ENCODE peak calls at places on chromosomes 3 and 15, in ten cellular contexts. One of them, this sample, is unnamed. For H3K27me3, the result is how much of the 10 kb centered on the place peaks cover.

GRCh38 chr15:59516655-59517461 is 78.9 kb downstream of the FAM81A start:
- DNase-seq in prostate gland: no peak
- DNase-seq in left ventricle myocardium inferior: no peak
- DNase-seq in ascending aorta: no peak
- DNase-seq in body of pancreas: no peak
- DNase-seq in ovary: no peak
- DNase-seq in CD8-positive, alpha-beta T cell: no peak
- DNase-seq in fibroblast of lung: no peak
- DNase-seq in Panc1: no peak
- DNase-seq in lower lobe of right lung: no peak
- DNase-seq in this sample: no peak

GRCh38 chr3:43870110-43870509 is 179.4 kb downstream of the ABHD5 start:
- DNase-seq in lower lobe of right lung: no peak
- DNase-seq in prostate gland: peak
- DNase-seq in fibroblast of lung: peak
- DNase-seq in body of pancreas: peak
- DNase-seq in ascending aorta: no peak
- DNase-seq in left ventricle myocardium inferior: no peak
- DNase-seq in CD8-positive, alpha-beta T cell: no peak
- DNase-seq in ovary: no peak
- DNase-seq in Panc1: no peak
- DNase-seq in this sample: peak

GRCh38 chr3:186496635-186497034 is 47.5 kb downstream of the CRYGS start:
- DNase-seq in prostate gland: no peak
- DNase-seq in left ventricle myocardium inferior: no peak
- DNase-seq in body of pancreas: no peak
- DNase-seq in Panc1: no peak
- DNase-seq in ascending aorta: no peak
- DNase-seq in fibroblast of lung: no peak
- DNase-seq in CD8-positive, alpha-beta T cell: no peak
- DNase-seq in ovary: no peak
- DNase-seq in lower lobe of right lung: no peak
- DNase-seq in this sample: no peak

GRCh38 chr3:194013928-194014327 is 122.0 kb upstream of the HES1 start:
- DNase-seq in prostate gland: no peak
- DNase-seq in left ventricle myocardium inferior: no peak
- DNase-seq in Panc1: no peak
- DNase-seq in lower lobe of right lung: no peak
- DNase-seq in ovary: no peak
- DNase-seq in body of pancreas: no peak
- DNase-seq in ascending aorta: no peak
- DNase-seq in fibroblast of lung: no peak
- DNase-seq in CD8-positive, alpha-beta T cell: no peak
- DNase-seq in this sample: no peak

GRCh38 chr3:180808823-180809575 is 103.5 kb upstream of the FXR1 start:
- DNase-seq in CD8-positive, alpha-beta T cell: no peak
- DNase-seq in ovary: no peak
- DNase-seq in lower lobe of right lung: no peak
- DNase-seq in fibroblast of lung: no peak
- DNase-seq in body of pancreas: no peak
- DNase-seq in Panc1: no peak
- DNase-seq in ascending aorta: no peak
- DNase-seq in left ventricle myocardium inferior: no peak
- DNase-seq in prostate gland: no peak
- DNase-seq in this sample: no peak

GRCh38 chr3:1843111-1843510 is 255.6 kb upstream of the CNTN4 start:
- DNase-seq in ascending aorta: no peak
- DNase-seq in body of pancreas: no peak
- DNase-seq in CD8-positive, alpha-beta T cell: no peak
- DNase-seq in prostate gland: no peak
- DNase-seq in fibroblast of lung: no peak
- DNase-seq in lower lobe of right lung: no peak
- DNase-seq in Panc1: no peak
- DNase-seq in left ventricle myocardium inferior: no peak
- DNase-seq in ovary: no peak
- DNase-seq in this sample: no peak

GRCh38 chr3:78143000-78143399 is 1103.1 kb downstream of the ROBO2 start:
- DNase-seq in ascending aorta: no peak
- DNase-seq in left ventricle myocardium inferior: no peak
- DNase-seq in body of pancreas: no peak
- DNase-seq in Panc1: no peak
- DNase-seq in ovary: no peak
- DNase-seq in prostate gland: no peak
- DNase-seq in CD8-positive, alpha-beta T cell: no peak
- DNase-seq in fibroblast of lung: no peak
- DNase-seq in lower lobe of right lung: no peak
- DNase-seq in this sample: no peak

GRCh38 chr3:141395005-141395589 is 26.8 kb downstream of the ZBTB38 start:
- DNase-seq in fibroblast of lung: no peak
- DNase-seq in prostate gland: no peak
- DNase-seq in body of pancreas: no peak
- DNase-seq in left ventricle myocardium inferior: no peak
- DNase-seq in lower lobe of right lung: no peak
- DNase-seq in Panc1: no peak
- DNase-seq in ascending aorta: no peak
- DNase-seq in ovary: no peak
- DNase-seq in CD8-positive, alpha-beta T cell: no peak
- DNase-seq in this sample: no peak

GRCh38 chr15:67914537-67915373 is 74.9 kb upstream of the RNU6-1 start:
- DNase-seq in left ventricle myocardium inferior: peak
- DNase-seq in fibroblast of lung: peak
- DNase-seq in body of pancreas: peak
- DNase-seq in ascending aorta: peak
- DNase-seq in lower lobe of right lung: peak
- DNase-seq in Panc1: peak
- DNase-seq in CD8-positive, alpha-beta T cell: no peak
- DNase-seq in prostate gland: peak
- DNase-seq in ovary: peak
- DNase-seq in this sample: no peak

GRCh38 chr3:112115161-112115739 is 17.8 kb downstream of the GCSAM start:
- DNase-seq in ascending aorta: no peak
- DNase-seq in fibroblast of lung: no peak
- DNase-seq in lower lobe of right lung: no peak
- DNase-seq in body of pancreas: no peak
- DNase-seq in ovary: no peak
- DNase-seq in prostate gland: no peak
- DNase-seq in left ventricle myocardium inferior: no peak
- DNase-seq in Panc1: no peak
- DNase-seq in CD8-positive, alpha-beta T cell: no peak
- DNase-seq in this sample: no peak

GRCh38 chr3:13017361-13018038 is 55.7 kb downstream of the IQSEC1 start:
- DNase-seq in ovary: no peak
- DNase-seq in CD8-positive, alpha-beta T cell: no peak
- DNase-seq in body of pancreas: no peak
- DNase-seq in fibroblast of lung: no peak
- DNase-seq in lower lobe of right lung: peak
- DNase-seq in ascending aorta: no peak
- DNase-seq in left ventricle myocardium inferior: no peak
- DNase-seq in Panc1: no peak
- DNase-seq in prostate gland: no peak
- DNase-seq in this sample: peak
- H3K4me3 ChIP-seq in ovary: no peak
- H3K4me3 ChIP-seq in CD8-positive, alpha-beta T cell: no peak
- H3K4me3 ChIP-seq in body of pancreas: no peak
- H3K4me3 ChIP-seq in fibroblast of lung: no peak
- H3K4me3 ChIP-seq in lower lobe of right lung: no peak
- H3K4me3 ChIP-seq in ascending aorta: no peak
- H3K4me3 ChIP-seq in left ventricle myocardium inferior: no peak
- H3K4me3 ChIP-seq in Panc1: no peak
- H3K4me3 ChIP-seq in prostate gland: no peak
- H3K4me3 ChIP-seq in this sample: peak

DNA sequence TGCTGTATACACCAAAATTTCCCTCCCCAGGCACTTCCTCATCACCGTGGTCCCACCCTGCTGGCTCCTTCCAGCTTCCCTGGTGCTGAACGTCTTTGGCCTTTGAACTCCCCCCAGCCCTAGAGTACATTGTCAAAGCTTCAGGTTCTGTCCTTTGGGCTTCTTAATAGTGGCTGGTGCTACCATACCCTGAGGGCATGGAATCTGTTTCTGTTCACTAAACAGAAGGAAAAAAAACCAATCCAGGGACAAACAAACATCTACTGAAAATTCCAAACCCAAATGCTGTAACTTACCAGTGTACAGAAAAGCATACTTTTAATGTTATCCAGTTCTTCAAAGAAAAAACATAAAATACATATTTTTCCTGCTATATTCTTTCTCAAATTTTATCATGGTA is 148.7 kb downstream of the MYLK start:
- DNase-seq in Panc1: no peak
- DNase-seq in left ventricle myocardium inferior: no peak
- DNase-seq in body of pancreas: no peak
- DNase-seq in ascending aorta: no peak
- DNase-seq in fibroblast of lung: no peak
- DNase-seq in lower lobe of right lung: no peak
- DNase-seq in prostate gland: no peak
- DNase-seq in CD8-positive, alpha-beta T cell: no peak
- DNase-seq in ovary: no peak
- DNase-seq in this sample: no peak
- H3K27me3 ChIP-seq in Panc1: under half
- H3K27me3 ChIP-seq in left ventricle myocardium inferior: under half
- H3K27me3 ChIP-seq in body of pancreas: under half
- H3K27me3 ChIP-seq in ascending aorta: under half
- H3K27me3 ChIP-seq in fibroblast of lung: under half
- H3K27me3 ChIP-seq in lower lobe of right lung: under half
- H3K27me3 ChIP-seq in prostate gland: under half
- H3K27me3 ChIP-seq in CD8-positive, alpha-beta T cell: under half
- H3K27me3 ChIP-seq in ovary: under half
- H3K27me3 ChIP-seq in this sample: under half

GRCh38 chr3:128285042-128285924 is 132.0 kb downstream of the EEFSEC start:
- DNase-seq in ascending aorta: no peak
- DNase-seq in lower lobe of right lung: no peak
- DNase-seq in ovary: no peak
- DNase-seq in CD8-positive, alpha-beta T cell: no peak
- DNase-seq in fibroblast of lung: no peak
- DNase-seq in Panc1: no peak
- DNase-seq in prostate gland: no peak
- DNase-seq in left ventricle myocardium inferior: no peak
- DNase-seq in body of pancreas: no peak
- DNase-seq in this sample: peak

GRCh38 chr3:128280466-128281455 is 127.5 kb downstream of the EEFSEC start:
- DNase-seq in ovary: no peak
- DNase-seq in fibroblast of lung: no peak
- DNase-seq in CD8-positive, alpha-beta T cell: no peak
- DNase-seq in prostate gland: no peak
- DNase-seq in body of pancreas: no peak
- DNase-seq in left ventricle myocardium inferior: no peak
- DNase-seq in Panc1: no peak
- DNase-seq in lower lobe of right lung: no peak
- DNase-seq in ascending aorta: no peak
- DNase-seq in this sample: peak

GRCh38 chr3:128281461-128282367 is 128.4 kb downstream of the EEFSEC start:
- DNase-seq in ascending aorta: no peak
- DNase-seq in fibroblast of lung: no peak
- DNase-seq in Panc1: no peak
- DNase-seq in ovary: no peak
- DNase-seq in body of pancreas: no peak
- DNase-seq in prostate gland: no peak
- DNase-seq in lower lobe of right lung: no peak
- DNase-seq in left ventricle myocardium inferior: no peak
- DNase-seq in CD8-positive, alpha-beta T cell: no peak
- DNase-seq in this sample: peak

GRCh38 chr3:128283429-128283828 is 130.1 kb downstream of the EEFSEC start:
- DNase-seq in body of pancreas: no peak
- DNase-seq in lower lobe of right lung: no peak
- DNase-seq in ascending aorta: no peak
- DNase-seq in prostate gland: no peak
- DNase-seq in fibroblast of lung: no peak
- DNase-seq in CD8-positive, alpha-beta T cell: no peak
- DNase-seq in left ventricle myocardium inferior: no peak
- DNase-seq in ovary: no peak
- DNase-seq in Panc1: no peak
- DNase-seq in this sample: no peak

GRCh38 chr3:128282392-128283196 is 129.3 kb downstream of the EEFSEC start:
- DNase-seq in body of pancreas: peak
- DNase-seq in left ventricle myocardium inferior: peak
- DNase-seq in ovary: peak
- DNase-seq in ascending aorta: no peak
- DNase-seq in lower lobe of right lung: no peak
- DNase-seq in Panc1: no peak
- DNase-seq in prostate gland: peak
- DNase-seq in CD8-positive, alpha-beta T cell: no peak
- DNase-seq in fibroblast of lung: peak
- DNase-seq in this sample: peak
- H3K4me3 ChIP-seq in body of pancreas: no peak
- H3K4me3 ChIP-seq in left ventricle myocardium inferior: no peak
- H3K4me3 ChIP-seq in ovary: no peak
- H3K4me3 ChIP-seq in ascending aorta: no peak
- H3K4me3 ChIP-seq in lower lobe of right lung: no peak
- H3K4me3 ChIP-seq in Panc1: no peak
- H3K4me3 ChIP-seq in prostate gland: no peak
- H3K4me3 ChIP-seq in CD8-positive, alpha-beta T cell: no peak
- H3K4me3 ChIP-seq in fibroblast of lung: no peak
- H3K4me3 ChIP-seq in this sample: no peak

GRCh38 chr15:45376967-45377629 is 1.2 kb downstream of the GATM start:
- DNase-seq in Panc1: no peak
- DNase-seq in body of pancreas: no peak
- DNase-seq in ascending aorta: no peak
- DNase-seq in ovary: no peak
- DNase-seq in prostate gland: no peak
- DNase-seq in left ventricle myocardium inferior: no peak
- DNase-seq in lower lobe of right lung: no peak
- DNase-seq in fibroblast of lung: no peak
- DNase-seq in CD8-positive, alpha-beta T cell: no peak
- DNase-seq in this sample: no peak
- H3K27me3 ChIP-seq in Panc1: under half
- H3K27me3 ChIP-seq in body of pancreas: under half
- H3K27me3 ChIP-seq in ascending aorta: under half
- H3K27me3 ChIP-seq in ovary: under half
- H3K27me3 ChIP-seq in prostate gland: under half
- H3K27me3 ChIP-seq in left ventricle myocardium inferior: under half
- H3K27me3 ChIP-seq in lower lobe of right lung: under half
- H3K27me3 ChIP-seq in fibroblast of lung: under half
- H3K27me3 ChIP-seq in CD8-positive, alpha-beta T cell: under half
- H3K27me3 ChIP-seq in this sample: half or more

GRCh38 chr3:185267193-185267592 is 13.3 kb upstream of the EHHADH start:
- DNase-seq in fibroblast of lung: no peak
- DNase-seq in ascending aorta: no peak
- DNase-seq in lower lobe of right lung: no peak
- DNase-seq in body of pancreas: no peak
- DNase-seq in ovary: no peak
- DNase-seq in left ventricle myocardium inferior: no peak
- DNase-seq in CD8-positive, alpha-beta T cell: no peak
- DNase-seq in prostate gland: no peak
- DNase-seq in Panc1: no peak
- DNase-seq in this sample: no peak

GRCh38 chr3:185268194-185268809 is 14.5 kb upstream of the EHHADH start:
- DNase-seq in ascending aorta: no peak
- DNase-seq in body of pancreas: no peak
- DNase-seq in CD8-positive, alpha-beta T cell: no peak
- DNase-seq in Panc1: no peak
- DNase-seq in fibroblast of lung: no peak
- DNase-seq in ovary: no peak
- DNase-seq in lower lobe of right lung: no peak
- DNase-seq in prostate gland: no peak
- DNase-seq in left ventricle myocardium inferior: no peak
- DNase-seq in this sample: no peak

GRCh38 chr3:185264849-185265553 is 11.2 kb upstream of the EHHADH start:
- DNase-seq in ovary: no peak
- DNase-seq in body of pancreas: no peak
- DNase-seq in fibroblast of lung: no peak
- DNase-seq in CD8-positive, alpha-beta T cell: no peak
- DNase-seq in left ventricle myocardium inferior: no peak
- DNase-seq in prostate gland: no peak
- DNase-seq in ascending aorta: no peak
- DNase-seq in lower lobe of right lung: no peak
- DNase-seq in Panc1: no peak
- DNase-seq in this sample: no peak

GRCh38 chr3:185263423-185263822 is 9.6 kb upstream of the EHHADH start:
- DNase-seq in left ventricle myocardium inferior: no peak
- DNase-seq in prostate gland: no peak
- DNase-seq in fibroblast of lung: no peak
- DNase-seq in ascending aorta: no peak
- DNase-seq in Panc1: no peak
- DNase-seq in ovary: no peak
- DNase-seq in body of pancreas: no peak
- DNase-seq in lower lobe of right lung: no peak
- DNase-seq in CD8-positive, alpha-beta T cell: no peak
- DNase-seq in this sample: no peak
- H3K4me3 ChIP-seq in left ventricle myocardium inferior: no peak
- H3K4me3 ChIP-seq in prostate gland: no peak
- H3K4me3 ChIP-seq in fibroblast of lung: no peak
- H3K4me3 ChIP-seq in ascending aorta: no peak
- H3K4me3 ChIP-seq in Panc1: no peak
- H3K4me3 ChIP-seq in ovary: no peak
- H3K4me3 ChIP-seq in body of pancreas: no peak
- H3K4me3 ChIP-seq in lower lobe of right lung: no peak
- H3K4me3 ChIP-seq in CD8-positive, alpha-beta T cell: no peak
- H3K4me3 ChIP-seq in this sample: no peak

This sample was measured in spleen.